ENCODE peak calls at places on chromosomes 3 and 15, in eight cellular contexts. V is small intestine, X is amniotic stem cell, I is AG20443, O is posterior cingulate gyrus, B is head of caudate nucleus, T is LNCaP clone FGC, M is GM04504. E is an unnamed sample.

GRCh38 chr15:23857028-23857641 is 170.0 kb upstream of the NDN start:
- DNase-seq in V (peak; percentile 14), X (no peak), I (peak; percentile 18), O (peak; percentile 82), B (peak; percentile 76), T (peak; percentile 36), M (no peak), E (peak; percentile 35)

GRCh38 chr15:53193149-53193548 is 403.0 kb upstream of the ONECUT1 start:
- DNase-seq in V (peak; percentile 2), X (no peak), I (peak; percentile 9), O (no peak), B (no peak), T (peak; percentile 3), M (no peak), E (no peak)

GRCh38 chr3:72930754-72931153 is 42.9 kb downstream of the GXYLT2 start:
- DNase-seq in V (peak; percentile 28), X (no peak), I (no peak), O (no peak), B (no peak), T (no peak), M (no peak), E (no peak)

GRCh38 chr15:96336045-96336642 is 5.6 kb downstream of the NR2F2 start:
- DNase-seq in V (no peak), X (no peak), I (no peak), O (no peak), B (no peak), T (peak; percentile 79), M (no peak), E (no peak)

GRCh38 chr3:72739521-72740466 is 108.5 kb downstream of the SHQ1 start:
- DNase-seq in V (no peak), X (no peak), I (peak; percentile 24), O (no peak), B (no peak), T (no peak), M (no peak), E (no peak)

GRCh38 chr3:105907790-105908189 is 39.0 kb upstream of the CBLB start:
- DNase-seq in V (no peak), X (no peak), I (peak; percentile 11), O (no peak), B (no peak), T (no peak), M (no peak), E (peak; percentile 2)

GRCh38 chr3:96331341-96331740 is 483.1 kb upstream of the EPHA6 start:
- DNase-seq in V (no peak), X (no peak), I (no peak), O (no peak), B (no peak), T (peak; percentile 21), M (no peak), E (peak; percentile 2)

GRCh38 chr3:30370681-30371271 is 235.6 kb upstream of the TGFBR2 start:
- DNase-seq in V (no peak), X (no peak), I (peak; percentile 28), O (no peak), B (no peak), T (no peak), M (peak; percentile 27), E (no peak)

GRCh38 chr15:70057931-70058641 is 39.6 kb downstream of the TLE3 start:
- DNase-seq in V (no peak), X (no peak), I (no peak), O (peak; percentile 20), B (no peak), T (no peak), M (no peak), E (no peak)

GRCh38 chr3:110734524-110734923 is 337.1 kb upstream of the NECTIN3 start:
- DNase-seq in V (no peak), X (no peak), I (no peak), O (no peak), B (no peak), T (no peak), M (no peak), E (no peak)

GRCh38 chr15:50943623-50944022 is 35.1 kb downstream of the AP4E1 start:
- DNase-seq in V (no peak), X (no peak), I (no peak), O (no peak), B (no peak), T (no peak), M (no peak), E (no peak)

GRCh38 chr3:100865442-100865841 is 127.8 kb downstream of the ABI3BP start:
- DNase-seq in V (no peak), X (no peak), I (peak; percentile 35), O (no peak), B (no peak), T (no peak), M (no peak), E (no peak)

GRCh38 chr3:71702131-71703024 is 22.8 kb downstream of the EIF4E3 start:
- DNase-seq in V (peak; percentile 25), X (no peak), I (no peak), O (no peak), B (no peak), T (no peak), M (no peak), E (no peak)